ENCODE peak calls at places on chromosomes 16 and 17, in nine cellular contexts. U, H, V, G, L, I, A, E and Q are unnamed samples.

GRCh38 chr16:48383877-48384304 is 1.3 kb downstream of the SIAH1 start:
- DNase-seq in U (no peak), H (no peak), V (no peak), G (no peak), L (peak; percentile 40), I (no peak), A (peak; percentile 53), E (no peak), Q (no peak)

GRCh38 chr16:58960484-58960883 is 226.4 kb upstream of the GOT2 start:
- DNase-seq in U (no peak), H (no peak), V (no peak), G (no peak), L (no peak), I (no peak), A (no peak), E (no peak), Q (no peak)

GRCh38 chr17:48718162-48718780 is 4.0 kb downstream of the PRAC1 start:
- DNase-seq in U (no peak), H (no peak), V (no peak), G (no peak), L (no peak), I (no peak), A (peak; percentile 71), E (no peak), Q (no peak)

GRCh38 chr17:50562266-50563094 is 2.0 kb downstream of the CACNA1G start:
- DNase-seq in U (no peak), H (no peak), V (no peak), G (no peak), L (no peak), I (no peak), A (no peak), E (no peak), Q (no peak)

GRCh38 chr17:8161289-8162231 is 1.2 kb downstream of the VAMP2 start:
- DNase-seq in U (no peak), H (no peak), V (no peak), G (no peak), L (no peak), I (no peak), A (no peak), E (no peak), Q (no peak)

GRCh38 chr16:74372369-74372768 is 3.7 kb upstream of the NPIPB15 start:
- DNase-seq in U (no peak), H (no peak), V (no peak), G (no peak), L (no peak), I (no peak), A (no peak), E (no peak), Q (no peak)

GRCh38 chr17:74742978-74743545 is 5.4 kb upstream of the NHERF1 start:
- DNase-seq in U (no peak), H (no peak), V (no peak), G (no peak), L (no peak), I (no peak), A (no peak), E (no peak), Q (no peak)

GRCh38 chr17:63944736-63945499 is 12.8 kb upstream of the CD79B start:
- DNase-seq in U (no peak), H (no peak), V (no peak), G (no peak), L (no peak), I (no peak), A (no peak), E (no peak), Q (no peak)

GRCh38 chr17:77649717-77650211 is 308.7 kb upstream of the TNRC6C start:
- DNase-seq in U (no peak), H (no peak), V (no peak), G (no peak), L (no peak), I (peak; percentile 6), A (no peak), E (no peak), Q (no peak)

GRCh38 chr16:21205303-21205702 is 6.1 kb downstream of the ZP2 start:
- DNase-seq in U (no peak), H (no peak), V (no peak), G (no peak), L (no peak), I (no peak), A (no peak), E (no peak), Q (no peak)

GRCh38 chr17:31058958-31059357 is 35.8 kb upstream of the NF1 start:
- DNase-seq in U (no peak), H (no peak), V (no peak), G (no peak), L (no peak), I (no peak), A (no peak), E (no peak), Q (no peak)

GRCh38 chr17:80940171-80941123 is 51.2 kb upstream of the CHMP6 start:
- DNase-seq in U (peak; percentile 14), H (no peak), V (no peak), G (no peak), L (no peak), I (no peak), A (no peak), E (no peak), Q (no peak)

GRCh38 chr16:80580109-80580832 is 39.5 kb downstream of the DYNLRB2 start:
- DNase-seq in U (no peak), H (no peak), V (no peak), G (no peak), L (peak; percentile 96), I (peak; percentile 55), A (no peak), E (no peak), Q (no peak)

GRCh38 chr16:10579965-10580918 is at the start of gene EMP2:
- DNase-seq in U (peak; percentile 88), H (peak; percentile 86), V (peak; percentile 73), G (peak; percentile 85), L (peak; percentile 33), I (peak; percentile 18), A (peak; percentile 88), E (peak; percentile 72), Q (peak; percentile 84)
- TF ChIP-seq CTCF in U (peak; percentile 63), H (peak; percentile 81), V (peak; percentile 38), G (peak; percentile 61), L (peak; percentile 18), I (peak; percentile 65), A (peak; percentile 44), E (peak; percentile 60), Q (peak; percentile 57)

GRCh38 chr16:71479420-71479819 is 9.7 kb downstream of the ZNF19 start:
- DNase-seq in U (no peak), H (no peak), V (no peak), G (no peak), L (peak; percentile 11), I (no peak), A (no peak), E (no peak), Q (no peak)
- TF ChIP-seq CTCF in U (no peak), H (peak; percentile 22), V (peak; percentile 41), G (no peak), L (peak; percentile 30), I (peak; percentile 40), A (peak; percentile 33), E (no peak), Q (peak; percentile 57)

GRCh38 chr16:86252596-86252995 is 257.7 kb upstream of the FOXF1 start:
- DNase-seq in U (no peak), H (no peak), V (peak; percentile 50), G (no peak), L (peak; percentile 9), I (no peak), A (peak; percentile 27), E (no peak), Q (no peak)
- TF ChIP-seq CTCF in U (no peak), H (no peak), V (peak; percentile 65), G (no peak), L (peak; percentile 31), I (peak; percentile 12), A (no peak), E (no peak), Q (peak; percentile 73)

DNA sequence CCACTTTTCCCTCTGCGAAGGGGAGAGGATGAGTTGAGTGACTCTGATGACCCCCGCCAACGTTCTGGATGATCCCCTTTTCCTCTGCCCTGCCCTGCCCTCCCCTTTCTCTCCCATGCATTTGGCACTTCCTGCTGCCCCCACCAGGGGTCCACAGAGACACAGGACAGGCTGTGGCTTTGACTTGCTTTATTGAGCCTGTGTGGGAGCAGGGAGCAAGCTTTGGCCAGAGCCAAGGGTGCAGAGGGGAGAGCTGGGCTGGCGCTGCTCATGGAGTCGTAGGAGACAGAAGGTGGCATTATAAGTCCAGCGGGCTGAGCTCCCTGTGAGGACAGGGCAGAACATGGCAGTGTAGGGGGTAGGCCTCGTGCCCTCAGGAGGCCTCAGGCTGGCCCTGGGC is 1.6 kb downstream of the PPY start:
- DNase-seq in U (no peak), H (no peak), V (peak; percentile 85), G (no peak), L (no peak), I (no peak), A (no peak), E (no peak), Q (no peak)
- TF ChIP-seq CTCF in U (peak; percentile 18), H (peak; percentile 41), V (peak; percentile 88), G (no peak), L (peak; percentile 44), I (no peak), A (no peak), E (no peak), Q (peak; percentile 75)

GRCh38 chr16:14496047-14496770 is 133.9 kb downstream of the PARN start:
- DNase-seq in U (no peak), H (no peak), V (no peak), G (no peak), L (no peak), I (no peak), A (no peak), E (no peak), Q (no peak)

GRCh38 chr16:14495213-14496046 is 134.6 kb downstream of the PARN start:
- DNase-seq in U (no peak), H (no peak), V (no peak), G (no peak), L (no peak), I (no peak), A (no peak), E (no peak), Q (no peak)

GRCh38 chr16:14499110-14499509 is 130.9 kb downstream of the PARN start:
- DNase-seq in U (no peak), H (no peak), V (no peak), G (no peak), L (no peak), I (no peak), A (no peak), E (no peak), Q (no peak)

GRCh38 chr16:14497245-14498082 is 132.6 kb downstream of the PARN start:
- DNase-seq in U (no peak), H (no peak), V (no peak), G (no peak), L (peak; percentile 38), I (no peak), A (no peak), E (no peak), Q (no peak)

GRCh38 chr16:14496786-14497185 is 133.3 kb downstream of the PARN start:
- DNase-seq in U (no peak), H (peak; percentile 34), V (no peak), G (no peak), L (no peak), I (no peak), A (no peak), E (no peak), Q (no peak)
- TF ChIP-seq CTCF in U (no peak), H (no peak), V (no peak), G (no peak), L (no peak), I (no peak), A (no peak), E (no peak), Q (no peak)